ENCODE peak calls at places on chromosomes 1 and 21, in five cellular contexts. C, F, U, M and I are unnamed samples. For H3K4me1, the result is how much of the 10 kb centered on the place peaks cover.

GRCh38 chr1:186183970-186184628 is 191.0 kb downstream of the TPR start:
- DNase-seq in F (no peak), M (no peak), U (no peak), C (no peak), I (no peak)

GRCh38 chr1:117534995-117535467 is 70.8 kb upstream of the TENT5C start:
- DNase-seq in U (peak), C (no peak), F (no peak), M (peak), I (peak)

GRCh38 chr1:79839882-79840281 is 833.4 kb upstream of the ADGRL4 start:
- DNase-seq in F (no peak), C (no peak), U (no peak), M (no peak), I (no peak)

GRCh38 chr1:162976628-162977027 is 92.5 kb upstream of the RGS4 start:
- DNase-seq in C (no peak), U (no peak), M (peak), F (no peak), I (no peak)

GRCh38 chr1:215022204-215022603 is 60.3 kb upstream of the KCNK2 start:
- DNase-seq in U (no peak), M (no peak), F (no peak), C (no peak), I (no peak)

GRCh38 chr1:6209661-6210605 is 4.0 kb downstream of the RNF207 start:
- DNase-seq in C (no peak), M (no peak), F (no peak), U (peak), I (no peak)

GRCh38 chr21:34946385-34947121 is 102.5 kb downstream of the RUNX1 start:
- DNase-seq in U (no peak), M (no peak), F (no peak), C (no peak), I (no peak)

GRCh38 chr21:34336245-34336644 is 27.6 kb upstream of the KCNE2 start:
- DNase-seq in M (no peak), F (no peak), C (no peak), U (no peak), I (no peak)

GRCh38 chr1:108661030-108661609 is at the start of gene HENMT1:
- DNase-seq in C (peak), M (peak), F (peak), U (peak), I (peak)

GRCh38 chr21:28421716-28422480 is 570.8 kb downstream of the LTN1 start:
- DNase-seq in M (peak), F (no peak), C (no peak), U (no peak), I (no peak)

GRCh38 chr1:15296602-15297321 is 49.7 kb downstream of the FHAD1 start:
- DNase-seq in M (no peak), C (no peak), F (no peak), U (no peak), I (no peak)

GRCh38 chr1:188706742-188707141 is 1770.9 kb downstream of the BRINP3 start:
- DNase-seq in C (no peak), U (no peak), M (peak), F (no peak), I (no peak)

GRCh38 chr21:27024971-27025370 is 58.1 kb upstream of the ADAMTS5 start:
- DNase-seq in C (no peak), F (no peak), U (no peak), M (no peak), I (no peak)

GRCh38 chr21:27024316-27024715 is 57.4 kb upstream of the ADAMTS5 start:
- DNase-seq in U (no peak), F (no peak), M (no peak), C (no peak), I (no peak)

GRCh38 chr21:27021801-27022200 is 54.9 kb upstream of the ADAMTS5 start:
- DNase-seq in C (no peak), U (no peak), F (no peak), M (no peak), I (no peak)

GRCh38 chr21:27021046-27021445 is 54.2 kb upstream of the ADAMTS5 start:
- DNase-seq in F (no peak), C (no peak), M (no peak), U (no peak), I (no peak)

DNA sequence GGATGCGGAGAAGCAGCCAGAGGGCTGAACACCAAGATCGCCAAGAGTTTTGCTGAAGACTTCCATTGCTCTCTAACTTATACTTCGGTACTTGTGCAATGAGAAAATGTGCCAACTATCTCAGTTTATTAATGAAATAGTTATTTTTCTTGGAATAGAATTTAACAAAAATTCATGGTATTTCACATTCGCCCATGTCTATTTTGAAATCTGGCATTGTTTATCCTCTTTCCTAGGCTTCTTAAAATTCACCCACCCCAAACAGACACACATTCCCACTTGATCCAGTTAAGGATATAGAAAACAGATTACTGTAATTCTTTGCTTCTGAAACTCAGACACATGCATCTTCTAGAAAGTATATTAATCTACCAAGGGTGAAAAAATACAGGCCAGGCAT is 56.3 kb upstream of the ADAMTS5 start:
- DNase-seq in F (no peak), U (no peak), M (no peak), C (no peak), I (no peak)
- H3K4me1 ChIP-seq in F (under half), U (under half), M (under half), C (under half), I (under half)

DNA sequence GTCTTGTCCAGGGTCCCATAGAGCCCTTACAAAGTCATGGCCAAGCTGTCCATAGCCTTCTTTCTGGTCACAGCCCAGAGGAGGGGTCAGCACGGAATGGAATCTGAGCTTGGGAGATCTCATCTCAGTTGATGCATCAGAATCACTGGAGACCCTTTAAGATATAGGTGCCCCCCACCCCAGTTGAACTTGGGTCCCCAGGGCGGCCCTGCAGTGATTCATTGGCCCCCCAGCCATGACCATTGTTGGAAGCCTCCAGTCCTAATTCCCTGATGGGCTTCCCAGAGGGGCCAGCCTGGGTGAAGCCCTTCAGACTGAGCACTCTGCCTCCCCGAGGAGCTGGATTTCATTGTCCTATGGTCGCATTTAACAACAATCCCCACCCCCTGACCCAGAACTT is 32.7 kb downstream of the WNT3A start:
- DNase-seq in U (peak), C (peak), M (no peak), F (no peak), I (peak)
- H3K4me1 ChIP-seq in U (under half), C (under half), M (under half), F (under half), I (under half)

GRCh38 chr1:8925960-8926359 is 19.7 kb upstream of the CA6 start:
- DNase-seq in U (no peak), F (no peak), C (no peak), M (no peak), I (no peak)
- H3K4me1 ChIP-seq in U (under half), F (half or more), C (under half), M (under half), I (under half)

DNA sequence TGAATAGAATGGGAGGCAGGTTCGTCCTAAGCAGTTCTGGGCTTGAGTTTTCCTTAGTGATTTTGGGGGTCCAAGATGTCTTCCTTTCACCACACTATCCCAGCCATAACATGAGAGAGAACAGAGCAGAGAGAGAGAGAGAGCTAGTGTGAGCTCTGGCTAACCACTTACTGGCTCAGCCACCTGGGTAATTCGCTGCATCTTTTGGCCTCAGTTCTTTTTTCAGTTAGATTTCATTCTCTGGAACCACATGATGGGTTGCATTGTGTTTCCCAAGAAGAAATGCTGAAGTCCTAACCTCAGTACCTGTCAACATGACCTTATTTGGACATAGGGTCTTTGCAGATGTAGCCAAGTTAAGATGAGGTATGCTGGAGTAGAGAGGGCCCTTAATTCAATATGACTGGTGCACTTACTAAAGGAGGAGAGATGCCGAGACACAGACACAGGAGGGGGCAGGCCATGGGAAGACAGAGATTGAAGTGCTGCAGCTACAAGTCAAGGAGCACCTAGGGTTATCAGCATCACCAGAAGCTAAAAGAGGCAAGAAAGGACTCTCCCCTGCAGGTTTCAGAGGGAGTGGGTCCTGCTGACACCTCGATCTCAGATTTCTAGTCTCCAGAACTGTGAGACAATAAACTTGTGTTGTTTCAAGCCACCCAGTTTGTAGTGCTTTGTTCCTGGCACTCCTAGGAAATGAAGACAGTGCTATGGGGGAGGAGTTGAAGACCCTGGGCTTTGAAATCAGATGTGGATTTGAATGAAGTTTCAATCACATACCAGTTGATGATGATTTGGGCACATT is 26.2 kb upstream of the TARBP1 start:
- DNase-seq in M (no peak), C (no peak), F (no peak), U (no peak), I (no peak)
- H3K4me1 ChIP-seq in M (under half), C (under half), F (under half), U (under half), I (under half)

GRCh38 chr1:204251926-204252689 is 38.3 kb upstream of the GOLT1A start:
- DNase-seq in C (no peak), M (no peak), U (no peak), F (no peak), I (no peak)
- H3K4me1 ChIP-seq in C (under half), M (under half), U (under half), F (under half), I (under half)

GRCh38 chr1:159010398-159010797 is 691 bp downstream of the IFI16 start:
- DNase-seq in F (no peak), C (no peak), M (no peak), U (no peak), I (no peak)

GRCh38 chr1:159011701-159012100 is 2.0 kb downstream of the IFI16 start:
- DNase-seq in U (no peak), C (no peak), M (no peak), F (no peak), I (no peak)

GRCh38 chr1:159014003-159014571 is 4.4 kb downstream of the IFI16 start:
- DNase-seq in U (no peak), C (no peak), F (no peak), M (no peak), I (no peak)

GRCh38 chr1:159014851-159015250 is 5.1 kb downstream of the IFI16 start:
- DNase-seq in M (no peak), U (no peak), F (no peak), C (no peak), I (no peak)

DNA sequence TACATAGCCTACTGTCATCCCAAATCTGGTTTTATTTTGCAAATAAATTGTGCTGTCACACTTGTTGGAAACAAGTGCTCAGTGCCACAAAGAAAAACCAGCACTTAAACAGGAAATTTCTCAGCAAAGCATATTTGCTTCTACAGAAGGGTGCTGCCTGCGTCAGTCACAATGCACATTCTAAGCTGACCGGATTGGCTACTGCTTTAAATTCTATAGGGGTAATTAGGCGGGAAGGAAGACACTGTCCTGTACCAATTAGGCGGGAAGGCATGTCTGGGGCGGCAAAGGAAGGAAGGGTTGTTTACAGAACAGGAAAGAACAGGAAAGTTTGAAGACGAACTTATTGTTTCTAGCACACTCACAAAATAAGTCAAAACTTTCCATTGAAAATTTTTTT is 2.8 kb downstream of the IFI16 start:
- DNase-seq in U (no peak), M (peak), F (peak), C (no peak), I (no peak)
- H3K4me1 ChIP-seq in U (under half), M (under half), F (half or more), C (under half), I (under half)

DNA sequence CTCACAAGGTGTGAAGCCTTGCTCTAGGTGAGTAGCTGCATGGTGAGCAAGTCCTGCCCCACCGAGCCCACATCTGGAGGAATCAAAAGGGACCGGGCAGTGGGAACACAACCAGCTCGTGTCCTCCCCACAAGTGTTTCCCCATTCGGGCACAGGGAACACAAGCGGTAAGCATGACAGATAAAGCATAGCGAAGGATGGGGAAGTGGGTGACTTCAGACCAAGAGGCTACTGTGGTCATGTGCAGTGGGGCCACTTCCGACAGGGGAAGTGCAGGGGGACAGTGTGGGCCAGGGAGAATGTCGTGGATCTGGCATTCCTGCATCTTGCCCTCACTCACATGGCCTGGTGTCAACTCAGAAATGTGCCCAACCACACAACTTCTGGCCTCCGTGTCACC is 306.2 kb downstream of the FAM72C start:
- DNase-seq in F (no peak), U (no peak), C (peak), M (no peak), I (no peak)
- H3K4me1 ChIP-seq in F (under half), U (under half), C (under half), M (under half), I (under half)